ENCODE peak calls at places on chromosome 7, in four cellular contexts. E, Y, F and G are unnamed samples.

GRCh38 chr7:109772161-109772560 is 1202.5 kb downstream of the DNAJB9 start:
- DNase-seq in F (no peak), E (no peak), Y (no peak), G (no peak)

GRCh38 chr7:21782996-21783395 is 162.7 kb downstream of the CDCA7L start:
- DNase-seq in Y (no peak), E (no peak), F (no peak), G (no peak)

GRCh38 chr7:13851756-13852155 is 137.7 kb downstream of the ETV1 start:
- DNase-seq in Y (no peak), F (peak), E (no peak), G (no peak)

GRCh38 chr7:55441668-55442305 is 76.7 kb downstream of the LANCL2 start:
- DNase-seq in Y (no peak), E (peak), F (peak), G (peak)

GRCh38 chr7:87316846-87317545 is 28.5 kb upstream of the CROT start:
- DNase-seq in Y (no peak), E (peak), F (peak), G (peak)

GRCh38 chr7:116271161-116271979 is 61.0 kb downstream of the TES start:
- DNase-seq in E (peak), F (no peak), Y (no peak), G (no peak)

GRCh38 chr7:139772837-139773236 is 5.0 kb downstream of the HIPK2 start:
- DNase-seq in Y (no peak), F (no peak), E (no peak), G (no peak)

GRCh38 chr7:69204936-69205335 is 393.3 kb upstream of the AUTS2 start:
- DNase-seq in Y (no peak), E (no peak), F (no peak), G (no peak)

GRCh38 chr7:30147785-30148184 is 13.0 kb downstream of the MTURN start:
- DNase-seq in E (no peak), F (no peak), Y (no peak), G (no peak)

GRCh38 chr7:95718556-95719410 is 53.6 kb upstream of the DYNC1I1 start:
- DNase-seq in E (no peak), F (peak), Y (peak), G (no peak)

GRCh38 chr7:74575083-74575803 is 82.3 kb upstream of the GTF2I start:
- DNase-seq in F (peak), Y (no peak), E (no peak), G (peak)

GRCh38 chr7:55157347-55158105 is 138.7 kb downstream of the EGFR start:
- DNase-seq in E (no peak), F (no peak), Y (no peak), G (no peak)

GRCh38 chr7:8177109-8177933 is 84.6 kb downstream of the ICA1 start:
- DNase-seq in Y (peak), E (no peak), F (no peak), G (no peak)

GRCh38 chr7:22393825-22394458 is 37.0 kb upstream of the RAPGEF5 start:
- DNase-seq in Y (no peak), F (no peak), E (no peak), G (no peak)

GRCh38 chr7:142329062-142329788 is 71.4 kb upstream of the PRSS58 start:
- DNase-seq in E (no peak), Y (no peak), F (peak), G (no peak)

GRCh38 chr7:151631149-151631967 is 111.7 kb upstream of the RHEB start:
- DNase-seq in E (no peak), F (peak), Y (no peak), G (no peak)

GRCh38 chr7:5766321-5766761 is 15.1 kb downstream of the RNF216 start:
- DNase-seq in E (no peak), F (peak), Y (no peak), G (no peak)

GRCh38 chr7:102279537-102280400 is 6.9 kb upstream of the SH2B2 start:
- DNase-seq in F (peak), Y (peak), E (peak), G (no peak)

GRCh38 chr7:115910541-115911164 is 119.9 kb downstream of the TFEC start:
- DNase-seq in E (peak), F (peak), Y (no peak), G (peak)